ENCODE peak calls at places on chromosome 3, in seven cellular contexts. V, R, K, F, E, X and D are unnamed samples.

GRCh38 chr3:197891-198491 is 1.4 kb downstream of the CHL1 start:
- DNase-seq in E (no peak), X (no peak), K (no peak), F (no peak), R (peak), V (peak), D (no peak)

GRCh38 chr3:75341324-75342067 is 322.6 kb upstream of the FRG2C start:
- DNase-seq in K (no peak), R (no peak), E (no peak), V (peak), F (no peak), X (no peak), D (no peak)

GRCh38 chr3:69012836-69013255 is 638 bp downstream of the EOGT start:
- DNase-seq in K (peak), E (peak), V (peak), F (no peak), R (peak), X (peak), D (no peak)

GRCh38 chr3:190728574-190729246 is 133.8 kb downstream of the GMNC start:
- DNase-seq in X (no peak), F (no peak), V (no peak), R (no peak), E (no peak), K (no peak), D (no peak)

GRCh38 chr3:57556459-57557087 is 499 bp downstream of the PDE12 start:
- DNase-seq in F (peak), E (peak), V (no peak), X (peak), R (no peak), K (peak), D (no peak)

GRCh38 chr3:178223876-178224275 is 312.4 kb upstream of the KCNMB2 start:
- DNase-seq in V (no peak), R (no peak), K (no peak), X (no peak), F (no peak), E (no peak), D (no peak)

GRCh38 chr3:71454513-71455423 is 128.8 kb downstream of the FOXP1 start:
- DNase-seq in X (no peak), R (no peak), K (no peak), E (no peak), F (peak), V (no peak), D (no peak)

GRCh38 chr3:98918586-98918985 is 17.1 kb upstream of the DCBLD2 start:
- DNase-seq in V (no peak), F (no peak), E (no peak), X (no peak), K (no peak), R (no peak), D (no peak)

GRCh38 chr3:16480861-16481569 is 32.5 kb downstream of the RFTN1 start:
- DNase-seq in E (peak), X (no peak), R (no peak), V (no peak), F (no peak), K (no peak), D (no peak)

GRCh38 chr3:151795276-151795675 is 18.6 kb upstream of the AADAC start:
- DNase-seq in V (no peak), X (no peak), K (no peak), E (peak), F (no peak), R (no peak), D (no peak)

GRCh38 chr3:10248984-10249748 is 907 bp downstream of the TATDN2 start:
- DNase-seq in V (peak), X (peak), F (peak), K (peak), E (no peak), R (peak), D (peak)

GRCh38 chr3:71461749-71462483 is 121.6 kb downstream of the FOXP1 start:
- DNase-seq in E (no peak), F (no peak), X (no peak), R (no peak), K (no peak), V (no peak), D (no peak)

GRCh38 chr3:32525720-32526119 is 23.1 kb upstream of the CMTM6 start:
- DNase-seq in R (no peak), K (no peak), E (no peak), V (no peak), F (no peak), X (no peak), D (no peak)

GRCh38 chr3:175346573-175347356 is 487.6 kb downstream of the NAALADL2 start:
- DNase-seq in X (no peak), F (no peak), E (peak), K (no peak), R (no peak), V (no peak), D (no peak)

GRCh38 chr3:31909455-31909854 is 71.6 kb downstream of the OSBPL10 start:
- DNase-seq in F (no peak), K (no peak), X (no peak), V (no peak), E (no peak), R (no peak), D (no peak)

GRCh38 chr3:142993958-142994442 is 7.4 kb upstream of the U2SURP start:
- DNase-seq in X (peak), K (peak), E (no peak), V (peak), R (peak), F (peak), D (peak)

GRCh38 chr3:122660575-122660974 is 20.1 kb upstream of the PARP14 start:
- DNase-seq in F (no peak), V (peak), K (no peak), X (no peak), E (no peak), R (no peak), D (no peak)

GRCh38 chr3:26202169-26202568 is 412.3 kb downstream of the OXSM start:
- DNase-seq in X (no peak), E (no peak), K (no peak), R (no peak), V (no peak), F (no peak), D (no peak)

GRCh38 chr3:186644683-186645082 is 4.5 kb downstream of the FETUB start:
- DNase-seq in F (no peak), K (no peak), E (no peak), R (no peak), X (no peak), V (no peak), D (no peak)

GRCh38 chr3:136659253-136659652 is 92.9 kb downstream of the STAG1 start:
- DNase-seq in X (no peak), K (no peak), R (peak), V (no peak), F (no peak), E (no peak), D (no peak)

GRCh38 chr3:65019412-65020093 is 331.8 kb upstream of the ADAMTS9 start:
- DNase-seq in E (no peak), F (no peak), X (no peak), V (no peak), K (no peak), R (no peak), D (no peak)

GRCh38 chr3:110267304-110267703 is 804.3 kb upstream of the NECTIN3 start:
- DNase-seq in X (no peak), E (no peak), F (no peak), K (no peak), V (no peak), R (no peak), D (no peak)